ENCODE peak calls at places on chromosomes 1 and 21, in ten cellular contexts. D is osteocyte, N is fibroblast of villous mesenchyme, P is GM10248, U is mucosa of descending colon, A is psoas muscle, J is choroid plexus epithelial cell, E is fibroblast of lung, K is fibroblast of mammary gland, M is neural crest cell. I is an unnamed sample.

GRCh38 chr1:6267686-6268281 is 6.9 kb upstream of the GPR153 start:
- DNase-seq in D (no peak), U (no peak), E (peak), N (no peak), J (no peak), M (no peak), A (no peak), P (no peak), K (peak), I (no peak)

GRCh38 chr1:33342041-33342723 is 21.3 kb upstream of the A3GALT2 start:
- DNase-seq in D (peak), E (peak), U (peak), J (peak), N (peak), A (peak), K (peak), P (no peak), M (no peak), I (no peak)

GRCh38 chr1:234546890-234547788 is 62.8 kb downstream of the IRF2BP2 start:
- DNase-seq in P (no peak), J (peak), U (no peak), E (peak), M (no peak), A (no peak), N (peak), K (no peak), D (no peak), I (no peak)

GRCh38 chr1:232196042-232196441 is 433.9 kb downstream of the SIPA1L2 start:
- DNase-seq in J (no peak), E (no peak), M (no peak), A (no peak), U (no peak), K (no peak), P (no peak), N (peak), D (no peak), I (no peak)

GRCh38 chr1:203650012-203650836 is 23.6 kb downstream of the ATP2B4 start:
- DNase-seq in U (peak), E (peak), K (peak), A (peak), J (peak), P (peak), N (peak), M (peak), D (peak), I (peak)

GRCh38 chr1:77536813-77537212 is 145.6 kb downstream of the ZZZ3 start:
- DNase-seq in A (no peak), N (peak), U (no peak), D (no peak), K (peak), J (peak), M (no peak), P (no peak), E (peak), I (no peak)

GRCh38 chr1:11784256-11784992 is 21.3 kb downstream of the MTHFR start:
- DNase-seq in E (no peak), A (no peak), P (no peak), K (no peak), J (no peak), N (no peak), M (no peak), D (peak), U (peak), I (no peak)

GRCh38 chr1:11701551-11701961 is 10.0 kb downstream of the DRAXIN start:
- DNase-seq in A (no peak), N (no peak), J (no peak), M (no peak), P (no peak), D (no peak), U (no peak), E (no peak), K (no peak), I (no peak)

GRCh38 chr1:192100686-192101468 is 57.4 kb upstream of the RGS18 start:
- DNase-seq in M (no peak), E (no peak), U (no peak), K (no peak), J (no peak), P (no peak), D (no peak), A (no peak), N (no peak), I (no peak)

GRCh38 chr21:46027855-46028493 is 46.4 kb downstream of the COL6A1 start:
- DNase-seq in A (no peak), J (peak), K (peak), U (no peak), D (no peak), N (peak), M (no peak), P (no peak), E (peak), I (no peak)

GRCh38 chr1:213657879-213658278 is 329.9 kb upstream of the PROX1 start:
- DNase-seq in J (no peak), P (no peak), M (no peak), N (no peak), U (no peak), K (no peak), D (no peak), A (no peak), E (no peak), I (no peak)

GRCh38 chr1:46062651-46063319 is 69.6 kb downstream of the PIK3R3 start:
- DNase-seq in P (peak), J (peak), K (peak), A (no peak), U (no peak), N (peak), E (no peak), M (no peak), D (no peak), I (no peak)

GRCh38 chr1:26529655-26530539 is at the start of gene RPS6KA1:
- DNase-seq in A (peak), N (peak), J (peak), E (peak), U (peak), K (peak), D (no peak), M (peak), P (peak), I (peak)

GRCh38 chr1:206551985-206552325 is 44.6 kb downstream of the RASSF5 start:
- DNase-seq in J (no peak), M (no peak), P (no peak), A (no peak), E (no peak), N (no peak), U (no peak), K (no peak), D (no peak), I (no peak)

DNA sequence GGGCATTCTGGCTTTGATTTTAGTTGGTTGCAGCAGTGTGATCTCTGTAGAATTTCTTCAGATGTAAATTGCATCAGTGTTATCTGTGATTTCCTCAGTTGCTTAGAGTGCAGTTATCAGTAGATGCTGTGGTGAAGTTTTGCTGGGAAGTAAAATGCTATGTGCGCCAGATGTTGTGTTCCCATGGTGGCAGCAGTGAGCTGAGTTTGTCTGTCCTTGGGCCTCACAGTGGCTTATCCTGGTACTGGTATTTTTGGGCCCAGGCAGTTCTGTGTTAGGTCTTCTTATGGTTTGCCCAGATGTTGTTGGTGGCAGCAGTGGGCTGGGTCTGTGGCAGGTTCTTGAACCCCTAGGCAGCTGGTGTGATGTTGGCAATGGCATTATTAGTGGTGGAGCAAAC is 1242.1 kb downstream of the PLA2G4A start:
- DNase-seq in P (no peak), M (no peak), U (no peak), N (no peak), A (no peak), J (no peak), E (no peak), K (no peak), D (no peak), I (no peak)
- TF ChIP-seq CTCF in P (no peak), M (no peak), U (no peak), N (no peak), A (no peak), J (no peak), E (no peak), K (no peak), D (no peak), I (no peak)

GRCh38 chr21:41745971-41746743 is 20.7 kb downstream of the RIPK4 start:
- DNase-seq in E (no peak), M (no peak), N (no peak), A (peak), U (no peak), J (no peak), D (no peak), K (no peak), P (no peak), I (no peak)
- TF ChIP-seq CTCF in E (no peak), M (no peak), N (no peak), A (no peak), U (no peak), J (no peak), D (no peak), K (no peak), P (no peak), I (no peak)

GRCh38 chr1:226950875-226951274 is 10.8 kb downstream of the COQ8A start:
- DNase-seq in N (no peak), K (no peak), M (no peak), J (no peak), P (no peak), A (no peak), U (no peak), E (no peak), D (peak), I (no peak)

GRCh38 chr1:226953175-226953800 is 13.2 kb downstream of the COQ8A start:
- DNase-seq in D (no peak), J (no peak), K (no peak), M (no peak), N (peak), P (no peak), E (no peak), A (no peak), U (no peak), I (no peak)

GRCh38 chr1:226951286-226952120 is 11.4 kb downstream of the COQ8A start:
- DNase-seq in P (no peak), J (no peak), M (no peak), E (no peak), U (no peak), A (no peak), N (no peak), D (no peak), K (no peak), I (no peak)

GRCh38 chr1:226950316-226950715 is 10.2 kb downstream of the COQ8A start:
- DNase-seq in M (no peak), D (no peak), P (no peak), U (no peak), N (no peak), A (no peak), K (no peak), J (no peak), E (no peak), I (no peak)

DNA sequence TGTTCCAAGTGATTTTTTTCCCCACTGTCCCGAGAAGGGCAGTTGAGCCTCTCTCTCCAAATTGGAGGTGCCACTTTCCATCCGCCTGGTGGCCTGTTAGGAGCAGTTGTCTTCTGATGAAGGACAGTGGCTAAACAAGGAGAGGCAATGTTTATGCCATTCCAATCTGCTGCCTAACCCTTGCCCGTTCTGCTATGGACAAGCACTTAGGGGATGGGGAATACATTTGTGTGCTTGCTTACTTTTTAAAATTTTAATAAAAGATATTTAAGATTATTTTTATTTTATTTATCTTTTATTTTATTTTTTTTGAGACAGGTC is 12.0 kb downstream of the COQ8A start:
- DNase-seq in P (no peak), M (no peak), D (no peak), K (no peak), N (no peak), J (no peak), U (no peak), A (no peak), E (no peak), I (no peak)
- TF ChIP-seq CTCF in P (no peak), M (no peak), D (no peak), K (no peak), N (no peak), J (no peak), U (no peak), A (no peak), E (no peak), I (no peak)

DNA sequence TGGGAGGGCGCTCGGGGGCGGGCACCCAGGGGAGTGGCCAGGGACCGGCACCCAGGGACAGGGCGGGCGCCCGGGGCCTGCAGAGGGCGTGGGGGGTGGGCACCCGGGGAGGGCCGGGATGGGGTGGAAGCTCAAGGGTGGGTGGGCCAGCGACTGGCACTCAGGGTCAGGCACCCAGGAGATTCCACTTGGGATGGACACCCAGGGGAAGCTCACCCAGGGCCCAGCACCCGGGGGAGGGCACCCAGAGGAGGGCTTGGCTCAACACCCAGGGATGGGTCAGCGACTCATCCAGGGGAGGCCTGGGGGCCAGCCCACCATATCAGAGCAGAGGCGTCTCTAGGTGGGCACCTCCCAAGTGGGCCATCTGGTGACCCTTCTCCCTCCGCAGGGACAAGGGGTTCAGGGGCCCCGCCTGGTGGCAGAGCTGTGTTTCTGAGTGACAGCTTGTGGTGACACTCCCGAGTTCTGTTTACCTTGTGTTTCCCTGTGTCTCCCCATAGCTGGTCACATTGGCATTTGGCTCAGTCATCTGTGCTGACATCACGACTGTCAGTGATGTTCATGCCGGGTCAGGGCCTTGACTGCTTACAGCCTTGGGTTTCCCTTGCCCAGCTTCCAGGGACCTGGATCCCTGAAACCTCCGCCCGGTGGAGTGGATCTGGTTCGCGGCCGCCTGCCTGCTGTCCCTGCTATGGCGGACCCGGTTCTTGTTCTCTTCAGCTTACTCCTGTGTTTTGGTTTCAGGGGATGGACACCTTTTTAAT is 749 bp downstream of the IBA57 start:
- DNase-seq in A (peak), M (peak), P (peak), D (no peak), E (peak), U (peak), J (peak), K (peak), N (peak), I (peak)
- TF ChIP-seq CTCF in A (peak), M (peak), P (peak), D (peak), E (peak), U (no peak), J (peak), K (peak), N (peak), I (no peak)

GRCh38 chr1:208243851-208244583 is at the start of gene PLXNA2:
- DNase-seq in A (peak), D (peak), U (peak), J (peak), E (peak), M (peak), P (peak), N (peak), K (peak), I (peak)

GRCh38 chr1:208242829-208243521 is 1.2 kb downstream of the PLXNA2 start:
- DNase-seq in E (peak), N (peak), M (no peak), J (no peak), U (peak), K (peak), P (no peak), D (no peak), A (peak), I (peak)

GRCh38 chr1:208244584-208244916 is 366 bp upstream of the PLXNA2 start:
- DNase-seq in N (no peak), U (no peak), D (no peak), A (no peak), J (no peak), E (no peak), M (no peak), K (no peak), P (no peak), I (no peak)

GRCh38 chr1:208243522-208243850 is 698 bp downstream of the PLXNA2 start:
- DNase-seq in J (no peak), K (no peak), U (peak), P (no peak), N (no peak), A (no peak), M (no peak), D (no peak), E (peak), I (peak)

DNA sequence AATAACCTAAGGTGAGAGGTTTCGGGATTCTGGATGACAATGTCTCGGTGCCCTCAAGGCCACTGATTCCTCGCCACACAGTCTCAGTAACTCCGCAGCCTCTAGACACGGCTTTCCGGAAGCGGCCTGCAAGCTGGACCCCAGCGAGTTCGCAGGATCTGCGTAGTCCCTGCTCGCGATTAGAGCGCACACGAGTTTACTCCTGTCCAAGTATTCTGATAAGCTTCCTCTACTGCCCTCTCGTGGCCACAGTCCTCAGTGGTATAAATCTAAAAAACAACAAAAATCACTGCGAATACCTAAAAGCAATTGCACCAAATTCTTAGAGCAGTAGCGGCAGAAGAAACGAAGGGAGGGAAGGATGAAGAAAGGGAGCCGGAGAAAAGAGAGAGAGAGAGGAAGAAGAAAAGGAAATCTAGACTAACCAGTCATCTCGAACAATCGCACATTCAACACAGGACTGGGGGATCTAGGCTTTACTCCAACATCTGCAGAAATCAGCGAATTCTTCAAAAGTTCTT is 1.1 kb upstream of the PLXNA2 start:
- DNase-seq in J (peak), U (peak), P (peak), A (peak), M (peak), E (peak), N (peak), K (peak), D (peak), I (peak)
- TF ChIP-seq CTCF in J (peak), U (peak), P (peak), A (peak), M (peak), E (peak), N (peak), K (peak), D (peak), I (peak)

DNA sequence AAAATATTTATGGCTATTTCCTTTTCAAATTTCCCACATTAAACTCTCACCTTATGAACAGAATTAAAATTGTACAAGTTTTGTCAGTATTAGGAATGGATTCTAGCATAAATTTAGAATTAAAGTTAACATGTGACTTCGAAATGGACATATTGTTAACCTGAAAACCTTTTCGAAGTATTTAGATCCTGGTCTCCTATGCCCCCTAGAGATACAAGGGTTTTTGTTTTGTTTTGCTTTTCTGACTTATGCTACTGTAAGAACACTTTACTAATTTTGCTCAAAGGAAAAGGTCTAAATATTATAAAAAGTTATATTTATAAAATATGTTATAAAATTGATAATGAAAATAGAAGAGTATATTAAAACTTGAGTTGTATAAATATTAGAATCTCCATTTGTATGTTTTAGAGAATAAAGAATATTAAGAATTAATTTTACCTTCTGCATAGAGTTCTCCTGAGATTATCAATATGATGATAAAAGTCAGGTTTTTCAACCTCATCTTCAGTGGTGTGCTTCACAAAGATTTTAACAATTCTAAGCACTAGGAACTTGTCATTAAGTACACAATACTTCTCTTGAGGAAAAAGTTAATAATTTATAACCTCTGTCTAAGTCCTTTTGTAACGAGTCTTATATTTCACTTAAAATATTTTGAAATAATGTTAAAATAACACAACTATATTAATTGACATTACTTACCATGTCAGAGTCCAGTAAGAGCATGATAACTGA is at the start of gene F13B:
- DNase-seq in A (no peak), J (peak), P (no peak), E (no peak), N (no peak), K (peak), D (no peak), M (no peak), U (no peak), I (no peak)
- TF ChIP-seq CTCF in A (no peak), J (peak), P (no peak), E (peak), N (no peak), K (peak), D (no peak), M (no peak), U (no peak), I (no peak)

GRCh38 chr1:197731449-197731848 is 43.8 kb downstream of the DENND1B start:
- DNase-seq in J (no peak), N (no peak), E (no peak), U (no peak), A (no peak), M (no peak), K (no peak), P (no peak), D (no peak), I (no peak)
- TF ChIP-seq CTCF in J (no peak), N (no peak), E (no peak), U (no peak), A (no peak), M (no peak), K (no peak), P (no peak), D (no peak), I (no peak)

GRCh38 chr21:36706951-36707762 is 8.2 kb downstream of the SIM2 start:
- DNase-seq in E (no peak), J (peak), K (no peak), D (peak), M (no peak), N (no peak), A (no peak), P (no peak), U (no peak), I (peak)
- TF ChIP-seq CTCF in E (peak), J (peak), K (no peak), D (peak), M (no peak), N (no peak), A (no peak), P (no peak), U (no peak), I (no peak)

I was measured in endothelial cell.